ENCODE peak calls at places on chromosome 19, in five cellular contexts. Z, T, K, O and P are unnamed samples.

GRCh38 chr19:506404-507285 is 652 bp upstream of the TPGS1 start:
- DNase-seq in Z (peak; percentile 100), T (peak; percentile 100), K (peak; percentile 84), O (peak; percentile 99), P (peak; percentile 93)

GRCh38 chr19:18091217-18091608 is 4.5 kb upstream of the IL12RB1 start:
- DNase-seq in Z (no peak), T (no peak), K (no peak), O (peak; percentile 68), P (no peak)

GRCh38 chr19:40503300-40503699 is 36.5 kb downstream of the SPTBN4 start:
- DNase-seq in Z (no peak), T (no peak), K (no peak), O (peak; percentile 46), P (no peak)

GRCh38 chr19:37654525-37654832 is 786 bp downstream of the ZFP30 start:
- DNase-seq in Z (peak; percentile 46), T (peak; percentile 45), K (peak; percentile 26), O (no peak), P (peak; percentile 61)

GRCh38 chr19:11208526-11209471 is 11.5 kb upstream of the KANK2 start:
- DNase-seq in Z (no peak), T (peak; percentile 35), K (no peak), O (no peak), P (peak; percentile 60)

GRCh38 chr19:16325161-16325527 is 518 bp downstream of the KLF2 start:
- DNase-seq in Z (no peak), T (no peak), K (no peak), O (no peak), P (no peak)

GRCh38 chr19:17334414-17335409 is at the start of gene ANO8:
- DNase-seq in Z (peak; percentile 100), T (peak; percentile 99), K (peak; percentile 99), O (peak; percentile 94), P (peak; percentile 99)

GRCh38 chr19:41940443-41941409 is 12.5 kb upstream of the ERFL start:
- DNase-seq in Z (no peak), T (no peak), K (no peak), O (no peak), P (no peak)

GRCh38 chr19:44367024-44367423 is 10.5 kb upstream of the ZNF112 start:
- DNase-seq in Z (peak; percentile 10), T (peak; percentile 58), K (no peak), O (no peak), P (no peak)

GRCh38 chr19:47447470-47448359 is 24.0 kb downstream of the SLC8A2 start:
- DNase-seq in Z (peak; percentile 15), T (peak; percentile 47), K (peak; percentile 22), O (peak; percentile 59), P (peak; percentile 79)

GRCh38 chr19:39138221-39139211 is 12.9 kb downstream of the PAK4 start:
- DNase-seq in Z (no peak), T (no peak), K (no peak), O (no peak), P (no peak)

GRCh38 chr19:6034512-6034911 is 56.6 kb upstream of the RANBP3 start:
- DNase-seq in Z (no peak), T (no peak), K (no peak), O (no peak), P (no peak)

GRCh38 chr19:38675611-38676010 is 28.2 kb downstream of the ACTN4 start:
- DNase-seq in Z (no peak), T (no peak), K (no peak), O (no peak), P (no peak)

GRCh38 chr19:42277821-42278809 is 9.1 kb downstream of the CIC start:
- DNase-seq in Z (peak; percentile 30), T (no peak), K (no peak), O (no peak), P (no peak)

DNA sequence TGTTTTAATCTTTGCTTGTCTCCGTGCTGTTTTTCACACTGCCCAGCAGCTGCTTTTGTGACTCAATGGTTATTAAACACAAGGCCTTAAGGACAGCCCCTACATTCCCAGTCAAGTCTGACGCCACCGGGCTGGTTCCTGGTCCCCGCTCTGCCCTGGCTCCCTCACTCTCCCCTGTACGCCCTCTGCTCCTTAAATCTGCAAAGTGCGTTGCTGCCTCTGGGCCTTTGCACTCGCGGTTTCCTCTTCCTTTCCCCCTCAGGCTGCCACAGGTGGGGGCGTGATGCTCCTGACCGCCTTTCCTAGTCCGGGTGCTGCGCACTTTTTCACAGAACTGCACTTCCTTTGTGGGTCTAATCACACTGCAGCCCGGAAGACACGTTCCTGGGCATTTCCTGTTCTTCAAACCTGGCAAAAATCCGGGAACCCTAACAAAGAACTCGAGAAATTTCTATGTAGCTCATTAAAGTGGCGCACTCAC is 25.6 kb downstream of the NOSIP start:
- DNase-seq in Z (no peak), T (no peak), K (no peak), O (peak; percentile 90), P (peak; percentile 68)
- H3K4me3 ChIP-seq in Z (no peak overlapping the region), T (no peak overlapping the region), K (no peak overlapping the region), O (no peak overlapping the region), P (no peak overlapping the region)

DNA sequence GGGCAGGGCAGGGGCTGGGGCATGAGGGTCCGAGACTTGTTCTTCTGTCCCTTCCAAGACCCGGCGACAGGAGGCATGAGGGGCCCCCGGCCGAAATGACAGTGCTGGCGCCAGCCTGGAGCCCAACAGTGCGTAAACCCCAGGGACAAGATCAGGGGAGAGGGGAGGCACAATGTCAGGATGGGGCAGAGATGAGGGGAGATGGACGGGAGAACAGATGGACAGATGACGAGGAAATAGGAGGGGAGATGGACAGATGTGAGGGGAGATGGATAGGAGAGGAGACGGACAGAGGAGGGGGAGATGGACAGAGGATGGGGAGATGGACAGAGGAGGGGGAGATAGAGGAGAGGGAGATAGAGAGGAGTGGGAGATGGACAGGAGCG is 523 bp downstream of the FLT3LG start:
- DNase-seq in Z (no peak), T (no peak), K (no peak), O (no peak), P (no peak)
- H3K4me3 ChIP-seq in Z (peak overlapping the region; percentile 74), T (peak overlapping the region; percentile 72), K (peak overlapping the region; percentile 59), O (peak overlapping the region; percentile 62), P (peak overlapping the region; percentile 64)

DNA sequence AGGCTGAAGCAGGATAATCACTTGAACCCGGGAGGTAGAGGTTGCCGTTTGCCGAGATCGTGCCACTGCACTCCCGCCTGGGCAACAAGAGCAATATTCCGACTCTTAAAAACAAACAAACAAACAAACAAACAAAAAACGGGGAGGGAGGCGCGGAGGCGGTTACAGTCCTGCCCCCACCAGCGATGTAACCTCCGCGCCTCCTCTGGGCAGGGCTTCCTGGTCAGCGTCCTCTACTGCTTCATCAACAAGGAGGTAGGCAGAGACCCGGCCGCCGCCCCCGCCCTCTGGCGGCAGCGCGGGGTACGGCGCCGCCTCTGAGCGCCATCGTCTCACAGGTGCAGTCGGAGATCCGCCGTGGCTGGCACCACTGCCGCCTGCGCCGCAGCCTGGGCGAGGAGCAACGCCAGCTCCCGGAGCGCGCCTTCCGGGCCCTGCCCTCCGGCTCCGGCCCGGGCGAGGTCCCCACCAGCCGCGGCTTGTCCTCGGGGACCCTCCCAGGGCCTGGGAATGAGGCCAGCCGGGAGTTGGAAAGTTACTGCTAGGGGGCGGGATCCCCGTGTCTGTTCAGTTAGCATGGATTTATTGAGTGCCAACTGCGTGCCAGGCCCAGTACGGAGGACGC is 10.2 kb downstream of the SNRPD2 start:
- DNase-seq in Z (peak; percentile 69), T (peak; percentile 83), K (peak; percentile 69), O (peak; percentile 71), P (peak; percentile 79)
- H3K4me3 ChIP-seq in Z (peak overlapping the region; percentile 31), T (peak overlapping the region; percentile 46), K (peak overlapping the region; percentile 37), O (peak overlapping the region; percentile 44), P (peak overlapping the region; percentile 41)

GRCh38 chr19:55585658-55586339 is 5.2 kb upstream of the ZNF579 start:
- DNase-seq in Z (peak; percentile 82), T (peak; percentile 74), K (peak; percentile 63), O (peak; percentile 78), P (peak; percentile 93)
- H3K4me3 ChIP-seq in Z (no peak overlapping the region), T (peak overlapping the region; percentile 34), K (peak overlapping the region; percentile 34), O (peak overlapping the region; percentile 55), P (peak overlapping the region; percentile 31)

GRCh38 chr19:45420356-45420755 is 3.4 kb downstream of the ERCC1 start:
- DNase-seq in Z (no peak), T (no peak), K (no peak), O (no peak), P (no peak)

GRCh38 chr19:45420871-45421270 is 2.8 kb downstream of the ERCC1 start:
- DNase-seq in Z (no peak), T (no peak), K (no peak), O (no peak), P (no peak)

GRCh38 chr19:45418812-45419211 is 4.9 kb downstream of the ERCC1 start:
- DNase-seq in Z (no peak), T (no peak), K (no peak), O (peak; percentile 45), P (no peak)

GRCh38 chr19:45419895-45420294 is 3.8 kb downstream of the ERCC1 start:
- DNase-seq in Z (no peak), T (no peak), K (no peak), O (no peak), P (no peak)

GRCh38 chr19:45419396-45419795 is 4.3 kb downstream of the ERCC1 start:
- DNase-seq in Z (no peak), T (no peak), K (no peak), O (peak; percentile 37), P (no peak)
- H3K4me3 ChIP-seq in Z (no peak overlapping the region), T (no peak overlapping the region), K (no peak overlapping the region), O (peak overlapping the region; percentile 36), P (no peak overlapping the region)

GRCh38 chr19:7351861-7352260 is 3.1 kb downstream of the ARHGEF18 start:
- DNase-seq in Z (no peak), T (no peak), K (no peak), O (no peak), P (no peak)
- H3K4me3 ChIP-seq in Z (no peak overlapping the region), T (no peak overlapping the region), K (no peak overlapping the region), O (no peak overlapping the region), P (no peak overlapping the region)

GRCh38 chr19:15222738-15223648 is 9.3 kb downstream of the EPHX3 start:
- DNase-seq in Z (peak; percentile 96), T (peak; percentile 97), K (peak; percentile 95), O (peak; percentile 93), P (peak; percentile 97)

GRCh38 chr19:15218501-15218900 is 13.7 kb downstream of the EPHX3 start:
- DNase-seq in Z (no peak), T (no peak), K (no peak), O (no peak), P (no peak)

GRCh38 chr19:15227261-15227660 is 5.0 kb downstream of the EPHX3 start:
- DNase-seq in Z (no peak), T (no peak), K (no peak), O (no peak), P (no peak)

GRCh38 chr19:15225797-15226196 is 6.5 kb downstream of the EPHX3 start:
- DNase-seq in Z (no peak), T (no peak), K (no peak), O (no peak), P (no peak)

DNA sequence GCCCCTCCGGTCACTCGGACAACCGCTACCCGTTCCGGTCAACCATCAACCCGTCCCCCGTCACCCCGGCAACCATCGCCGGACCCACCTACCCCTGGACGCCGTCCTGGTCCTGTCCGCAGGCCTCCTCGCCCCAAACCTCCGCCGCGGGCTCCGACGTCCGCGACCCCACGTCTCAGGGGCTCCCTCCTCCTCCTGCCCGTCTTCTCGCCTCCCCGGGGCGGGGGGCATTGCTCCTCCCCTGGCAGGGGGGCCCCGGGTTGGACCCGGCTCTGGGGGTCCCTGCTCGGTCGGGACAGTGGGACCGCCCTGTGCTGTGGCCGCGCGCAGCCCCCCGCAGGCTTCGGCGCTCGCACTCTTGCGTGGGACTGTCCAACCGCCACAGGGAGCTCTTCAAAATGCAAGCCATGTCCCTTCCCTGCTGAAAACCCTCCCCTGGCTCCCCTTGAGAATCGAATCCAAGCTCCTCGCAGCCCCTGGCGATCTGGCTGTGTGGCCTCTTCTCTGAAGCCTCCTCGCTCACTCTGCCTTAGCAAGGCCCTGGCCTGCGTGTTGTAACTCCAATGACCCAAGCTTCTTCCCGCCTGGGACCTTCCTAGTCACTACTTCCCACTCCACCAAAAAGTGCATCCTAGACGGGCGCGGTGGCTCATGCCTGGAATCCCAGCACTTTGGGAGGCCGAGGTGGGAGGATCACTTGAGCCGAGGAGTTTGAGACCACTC is 8.4 kb downstream of the EPHX3 start:
- DNase-seq in Z (no peak), T (peak; percentile 41), K (no peak), O (no peak), P (peak; percentile 26)
- H3K4me3 ChIP-seq in Z (peak overlapping the region; percentile 61), T (peak overlapping the region; percentile 64), K (peak overlapping the region; percentile 73), O (peak overlapping the region; percentile 60), P (peak overlapping the region; percentile 68)